ENCODE peak calls at places on chromosomes 6 and 20, in five cellular contexts. W, A, B, R and I are unnamed samples.

GRCh38 chr20:10596726-10597125 is 77.1 kb downstream of the JAG1 start:
- DNase-seq in W (no peak), A (no peak), B (peak), R (peak), I (no peak)

GRCh38 chr6:132214716-132215115 is 186.6 kb downstream of the MOXD1 start:
- DNase-seq in W (no peak), A (no peak), B (no peak), R (no peak), I (no peak)

GRCh38 chr6:3359091-3359752 is 97.6 kb downstream of the SLC22A23 start:
- DNase-seq in W (no peak), A (no peak), B (no peak), R (peak), I (no peak)

GRCh38 chr6:152107973-152108372 is 300.5 kb downstream of the ESR1 start:
- DNase-seq in W (no peak), A (no peak), B (no peak), R (no peak), I (no peak)

GRCh38 chr6:155528982-155529453 is 73.4 kb upstream of the NOX3 start:
- DNase-seq in W (no peak), A (no peak), B (no peak), R (peak), I (no peak)

GRCh38 chr6:35664945-35665344 is 23.8 kb downstream of the FKBP5 start:
- DNase-seq in W (no peak), A (no peak), B (no peak), R (no peak), I (no peak)

GRCh38 chr20:62065669-62066338 is at the start of gene TAF4:
- DNase-seq in W (peak), A (peak), B (peak), R (peak), I (peak)

GRCh38 chr20:38173237-38174156 is 8.4 kb upstream of the TGM2 start:
- DNase-seq in W (no peak), A (peak), B (peak), R (peak), I (no peak)

GRCh38 chr20:63071541-63072181 is 64.9 kb upstream of the BHLHE23 start:
- DNase-seq in W (no peak), A (peak), B (no peak), R (peak), I (peak)

GRCh38 chr6:32761084-32761483 is 2.2 kb downstream of the HLA-DQB2 start:
- DNase-seq in W (no peak), A (no peak), B (no peak), R (no peak), I (no peak)

GRCh38 chr6:44275749-44276648 is 5.7 kb downstream of the TMEM151B start:
- DNase-seq in W (peak), A (peak), B (peak), R (peak), I (no peak)

GRCh38 chr6:45741437-45742166 is 274.1 kb downstream of the CLIC5 start:
- DNase-seq in W (no peak), A (no peak), B (peak), R (peak), I (no peak)

GRCh38 chr6:85516168-85516567 is 66.3 kb downstream of the NT5E start:
- DNase-seq in W (no peak), A (no peak), B (no peak), R (peak), I (no peak)

GRCh38 chr6:49813248-49813647 is 26.2 kb upstream of the PGK2 start:
- DNase-seq in W (no peak), A (no peak), B (no peak), R (no peak), I (no peak)

GRCh38 chr20:48051810-48052491 is 266.7 kb upstream of the SULF2 start:
- DNase-seq in W (no peak), A (peak), B (no peak), R (peak), I (no peak)

GRCh38 chr6:77401231-77401630 is 62.1 kb downstream of the HTR1B start:
- DNase-seq in W (no peak), A (no peak), B (no peak), R (no peak), I (no peak)
- H3K4me3 ChIP-seq in W (no peak), A (no peak), B (no peak), R (no peak), I (no peak)

GRCh38 chr6:149046822-149047246 is 270.7 kb upstream of the TAB2 start:
- DNase-seq in W (no peak), A (no peak), B (no peak), R (peak), I (no peak)
- H3K4me3 ChIP-seq in W (no peak), A (peak), B (no peak), R (no peak), I (no peak)

GRCh38 chr6:10587694-10588392 is 66.7 kb downstream of the GCNT2 start:
- DNase-seq in W (no peak), A (no peak), B (no peak), R (no peak), I (no peak)
- H3K4me3 ChIP-seq in W (no peak), A (peak), B (no peak), R (no peak), I (no peak)

DNA sequence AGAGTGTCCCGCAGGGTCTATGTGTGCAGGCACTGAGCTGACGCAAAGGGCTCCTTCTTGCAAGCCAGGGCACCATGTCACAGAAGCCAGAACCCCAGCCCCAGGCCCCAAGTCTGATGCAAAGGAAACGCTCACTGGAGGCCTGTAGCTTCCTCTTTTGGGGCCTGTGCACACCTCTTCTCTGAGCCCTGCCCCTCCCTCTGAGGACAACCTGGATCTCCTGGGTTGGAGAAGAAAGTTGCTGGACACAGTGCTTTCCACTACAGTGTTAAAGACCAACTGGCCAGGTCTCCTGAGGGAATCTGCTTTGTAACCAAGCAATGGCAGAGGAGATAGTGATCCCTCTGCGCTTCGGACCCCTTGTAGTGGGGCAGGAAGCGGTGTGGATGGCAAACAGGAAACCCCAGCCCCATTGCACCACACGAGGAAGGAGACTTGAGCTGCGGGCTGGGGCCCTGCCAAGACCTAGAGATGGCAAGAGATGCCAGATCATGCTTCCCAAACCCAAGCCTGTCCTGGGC is 90.0 kb downstream of the PRND start:
- DNase-seq in W (peak), A (no peak), B (no peak), R (no peak), I (no peak)
- H3K4me3 ChIP-seq in W (no peak), A (no peak), B (no peak), R (no peak), I (no peak)

GRCh38 chr20:51365670-51366069 is 176.8 kb downstream of the NFATC2 start:
- DNase-seq in W (no peak), A (no peak), B (peak), R (peak), I (no peak)
- H3K4me3 ChIP-seq in W (no peak), A (no peak), B (peak), R (no peak), I (no peak)

DNA sequence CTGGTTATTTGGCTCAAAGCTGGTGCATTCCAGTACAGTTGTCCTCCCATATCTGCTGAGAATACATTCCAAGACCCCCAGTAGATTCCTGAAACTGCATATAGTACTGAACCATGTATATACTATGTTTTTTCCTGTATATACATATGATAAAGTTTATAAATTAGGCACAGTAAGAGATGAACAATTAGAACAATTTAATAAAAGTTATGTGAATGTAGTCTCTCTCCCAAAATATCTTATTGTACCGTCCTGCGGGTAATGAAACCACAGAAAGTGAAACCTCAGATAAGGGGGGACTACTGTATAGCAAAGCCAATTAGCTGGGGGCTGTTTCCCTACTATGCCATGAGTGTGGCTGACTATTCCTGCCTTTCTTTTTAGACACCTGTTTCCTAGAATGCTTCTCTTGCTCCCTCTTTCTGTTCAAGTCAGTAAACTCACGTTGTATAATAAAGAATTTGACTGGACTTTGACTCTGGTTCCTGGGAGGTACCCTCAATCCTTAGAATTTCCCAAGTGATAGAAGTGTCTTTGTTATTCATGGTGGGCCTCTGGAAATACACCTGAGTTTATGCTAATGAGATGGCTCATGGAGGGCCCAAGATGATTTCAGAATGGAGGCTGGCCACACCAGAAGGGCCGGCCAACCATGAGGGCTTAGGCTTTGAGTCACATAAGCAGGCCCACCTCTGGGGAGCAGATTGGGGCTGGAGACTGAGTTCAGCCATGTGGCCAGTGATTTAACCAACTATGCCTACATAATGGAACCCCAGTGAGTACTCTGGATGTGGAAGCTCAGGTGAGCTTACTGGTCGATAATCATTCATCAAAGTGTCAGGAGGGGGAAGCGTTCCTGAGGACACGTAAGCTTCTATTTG is 689 bp upstream of the BLOC1S5 start:
- DNase-seq in W (no peak), A (peak), B (no peak), R (no peak), I (no peak)
- H3K4me3 ChIP-seq in W (peak), A (peak), B (peak), R (peak), I (peak)